ENCODE peak calls at places on chromosome 18, in six cellular contexts. O is stimulated activated CD4-positive, alpha-beta T cell treated with anti-CD3 and anti-CD28 coated beads, TNF-alpha, amount 100 ng/mL, for 4 hours; T is activated gamma-delta T cell treated with Interleukin-2 at 50 U/mL for 16 hours; K is H54; F is uterus; A is T-helper 22 cell. E is an unnamed sample.

GRCh38 chr18:55732227-55733106 is 144.5 kb upstream of the TCF4 start:
- DNase-seq in O (no peak), T (no peak), K (no peak), F (no peak), A (no peak), E (no peak)

GRCh38 chr18:65753520-65753919 is 2.7 kb downstream of the CDH7 start:
- DNase-seq in O (no peak), T (no peak), K (no peak), F (no peak), A (no peak), E (no peak)

GRCh38 chr18:3808985-3809780 is 359.2 kb downstream of the TGIF1 start:
- DNase-seq in O (no peak), T (no peak), K (no peak), F (no peak), A (no peak), E (no peak)

GRCh38 chr18:75880913-75881504 is 453.5 kb upstream of the SMIM21 start:
- DNase-seq in O (no peak), T (no peak), K (no peak), F (no peak), A (no peak), E (no peak)

GRCh38 chr18:51802589-51802988 is 537.4 kb upstream of the DCC start:
- DNase-seq in O (no peak), T (no peak), K (no peak), F (no peak), A (no peak), E (no peak)

GRCh38 chr18:79784965-79785770 is 12.6 kb upstream of the KCNG2 start:
- DNase-seq in O (no peak), T (no peak), K (no peak), F (no peak), A (no peak), E (no peak)

GRCh38 chr18:68796936-68797690 is 767 bp upstream of the CCDC102B start:
- DNase-seq in O (no peak), T (no peak), K (no peak), F (no peak), A (no peak), E (no peak)

GRCh38 chr18:77115461-77115907 is 17.1 kb downstream of the MBP start:
- DNase-seq in O (no peak), T (no peak), K (no peak), F (no peak), A (no peak), E (no peak)

GRCh38 chr18:79397830-79398761 is 2.4 kb downstream of the NFATC1 start:
- DNase-seq in O (no peak), T (no peak), K (no peak), F (no peak), A (no peak), E (no peak)

GRCh38 chr18:25704096-25704870 is 352.3 kb upstream of the ZNF521 start:
- DNase-seq in O (no peak), T (no peak), K (no peak), F (no peak), A (no peak), E (no peak)

GRCh38 chr18:54020346-54020745 is 204.1 kb downstream of the MBD2 start:
- DNase-seq in O (no peak), T (no peak), K (no peak), F (no peak), A (no peak), E (no peak)

GRCh38 chr18:58148954-58149471 is 105.0 kb downstream of the NEDD4L start:
- DNase-seq in O (no peak), T (no peak), K (no peak), F (no peak), A (no peak), E (no peak)

GRCh38 chr18:58484989-58485962 is 143.6 kb downstream of the ALPK2 start:
- DNase-seq in O (no peak), T (no peak), K (no peak), F (no peak), A (no peak), E (no peak)

GRCh38 chr18:55753643-55754255 is 165.8 kb upstream of the TCF4 start:
- DNase-seq in O (no peak), T (no peak), K (peak), F (no peak), A (no peak), E (no peak)

GRCh38 chr18:76460482-76460881 is 34.6 kb downstream of the ZNF516 start:
- DNase-seq in O (no peak), T (no peak), K (no peak), F (no peak), A (no peak), E (no peak)

GRCh38 chr18:6569813-6570212 is 155.1 kb upstream of the L3MBTL4 start:
- DNase-seq in O (no peak), T (no peak), K (no peak), F (no peak), A (no peak), E (no peak)

GRCh38 chr18:47594621-47595086 is 335.8 kb downstream of the SMAD2 start:
- DNase-seq in O (no peak), T (no peak), K (no peak), F (no peak), A (no peak), E (no peak)

GRCh38 chr18:49212819-49213218 is 247.6 kb downstream of the DYM start:
- DNase-seq in O (no peak), T (no peak), K (no peak), F (no peak), A (no peak), E (no peak)

GRCh38 chr18:11728247-11728646 is 39.2 kb downstream of the GNAL start:
- DNase-seq in O (no peak), T (no peak), K (no peak), F (no peak), A (no peak), E (no peak)

GRCh38 chr18:24014986-24015896 is 687 bp downstream of the TTC39C start:
- DNase-seq in O (no peak), T (peak), K (peak), F (peak), A (peak), E (peak)

GRCh38 chr18:55522011-55522410 is 66.0 kb downstream of the TCF4 start:
- DNase-seq in O (no peak), T (no peak), K (no peak), F (no peak), A (no peak), E (no peak)

GRCh38 chr18:3238742-3239141 is 8.9 kb upstream of the MYL12A start:
- DNase-seq in O (no peak), T (no peak), K (no peak), F (no peak), A (no peak), E (no peak)

GRCh38 chr18:31511098-31511497 is 13.1 kb downstream of the DSG2 start:
- DNase-seq in O (no peak), T (no peak), K (no peak), F (no peak), A (no peak), E (no peak)

GRCh38 chr18:31686572-31686971 is 2.2 kb upstream of the B4GALT6 start:
- DNase-seq in O (no peak), T (no peak), K (no peak), F (no peak), A (no peak), E (no peak)

GRCh38 chr18:49238433-49239042 is 221.9 kb downstream of the DYM start:
- DNase-seq in O (no peak), T (no peak), K (no peak), F (no peak), A (no peak), E (no peak)

GRCh38 chr18:63322908-63323634 is 3.5 kb upstream of the BCL2 start:
- DNase-seq in O (no peak), T (peak), K (peak), F (peak), A (no peak), E (peak)

GRCh38 chr18:69365658-69366057 is 35.0 kb upstream of the DOK6 start:
- DNase-seq in O (no peak), T (no peak), K (no peak), F (no peak), A (no peak), E (no peak)

GRCh38 chr18:48007955-48008701 is 77.7 kb upstream of the SMAD2 start:
- DNase-seq in O (peak), T (peak), K (peak), F (peak), A (no peak), E (peak)

GRCh38 chr18:54717673-54718435 is 110.4 kb upstream of the RAB27B start:
- DNase-seq in O (no peak), T (peak), K (peak), F (no peak), A (peak), E (no peak)

GRCh38 chr18:35458271-35458670 is 39.5 kb downstream of the INO80C start:
- DNase-seq in O (no peak), T (no peak), K (no peak), F (no peak), A (no peak), E (no peak)